ENCODE peak calls at places on chromosome 14, in eight cellular contexts. One of them, this sample, is unnamed.

GRCh38 chr14:76917158-76917596 is 91.0 kb downstream of the LRRC74A start:
- DNase-seq in AG04450: no peak
- DNase-seq in Peyer's patch: peak
- DNase-seq in right lobe of liver: no peak
- DNase-seq in fibroblast of pulmonary artery: peak
- DNase-seq in brain microvascular endothelial cell: peak
- DNase-seq in heart left ventricle: peak
- DNase-seq in cardiac muscle cell: peak
- DNase-seq in this sample: peak

GRCh38 chr14:96592591-96593388 is 90.6 kb downstream of the PAPOLA start:
- DNase-seq in heart left ventricle: peak
- DNase-seq in Peyer's patch: peak
- DNase-seq in fibroblast of pulmonary artery: peak
- DNase-seq in brain microvascular endothelial cell: no peak
- DNase-seq in cardiac muscle cell: peak
- DNase-seq in AG04450: no peak
- DNase-seq in right lobe of liver: peak
- DNase-seq in this sample: peak

GRCh38 chr14:23571701-23572523 is 4.3 kb upstream of the AP1G2 start:
- DNase-seq in cardiac muscle cell: no peak
- DNase-seq in Peyer's patch: no peak
- DNase-seq in fibroblast of pulmonary artery: no peak
- DNase-seq in heart left ventricle: no peak
- DNase-seq in brain microvascular endothelial cell: no peak
- DNase-seq in AG04450: no peak
- DNase-seq in right lobe of liver: no peak
- DNase-seq in this sample: no peak

GRCh38 chr14:83826838-83827237 is 1703.1 kb upstream of the FLRT2 start:
- DNase-seq in cardiac muscle cell: no peak
- DNase-seq in AG04450: no peak
- DNase-seq in brain microvascular endothelial cell: peak
- DNase-seq in fibroblast of pulmonary artery: peak
- DNase-seq in Peyer's patch: no peak
- DNase-seq in right lobe of liver: no peak
- DNase-seq in heart left ventricle: no peak
- DNase-seq in this sample: peak

GRCh38 chr14:100404419-100404818 is 81.3 kb downstream of the SLC25A47 start:
- DNase-seq in Peyer's patch: no peak
- DNase-seq in brain microvascular endothelial cell: no peak
- DNase-seq in heart left ventricle: no peak
- DNase-seq in fibroblast of pulmonary artery: no peak
- DNase-seq in right lobe of liver: no peak
- DNase-seq in cardiac muscle cell: no peak
- DNase-seq in AG04450: no peak
- DNase-seq in this sample: no peak

GRCh38 chr14:100376751-100377171 is 53.6 kb downstream of the SLC25A47 start:
- DNase-seq in cardiac muscle cell: no peak
- DNase-seq in brain microvascular endothelial cell: no peak
- DNase-seq in Peyer's patch: no peak
- DNase-seq in fibroblast of pulmonary artery: no peak
- DNase-seq in AG04450: no peak
- DNase-seq in heart left ventricle: no peak
- DNase-seq in right lobe of liver: no peak
- DNase-seq in this sample: no peak

GRCh38 chr14:31717294-31718085 is 156.3 kb downstream of the NUBPL start:
- DNase-seq in heart left ventricle: no peak
- DNase-seq in brain microvascular endothelial cell: no peak
- DNase-seq in fibroblast of pulmonary artery: peak
- DNase-seq in Peyer's patch: no peak
- DNase-seq in right lobe of liver: no peak
- DNase-seq in AG04450: no peak
- DNase-seq in cardiac muscle cell: no peak
- DNase-seq in this sample: peak

GRCh38 chr14:71119075-71119474 is 211.8 kb downstream of the PCNX1 start:
- DNase-seq in right lobe of liver: no peak
- DNase-seq in cardiac muscle cell: no peak
- DNase-seq in brain microvascular endothelial cell: peak
- DNase-seq in heart left ventricle: no peak
- DNase-seq in fibroblast of pulmonary artery: peak
- DNase-seq in Peyer's patch: no peak
- DNase-seq in AG04450: no peak
- DNase-seq in this sample: peak

GRCh38 chr14:55715889-55716288 is 135.9 kb downstream of the KTN1 start:
- DNase-seq in Peyer's patch: no peak
- DNase-seq in right lobe of liver: no peak
- DNase-seq in heart left ventricle: peak
- DNase-seq in AG04450: no peak
- DNase-seq in brain microvascular endothelial cell: peak
- DNase-seq in fibroblast of pulmonary artery: peak
- DNase-seq in cardiac muscle cell: no peak
- DNase-seq in this sample: peak

GRCh38 chr14:39946796-39947195 is 514.6 kb upstream of the FBXO33 start:
- DNase-seq in right lobe of liver: no peak
- DNase-seq in heart left ventricle: no peak
- DNase-seq in fibroblast of pulmonary artery: no peak
- DNase-seq in AG04450: no peak
- DNase-seq in brain microvascular endothelial cell: no peak
- DNase-seq in Peyer's patch: no peak
- DNase-seq in cardiac muscle cell: no peak
- DNase-seq in this sample: no peak

GRCh38 chr14:68667313-68667791 is 125.5 kb downstream of the ZFP36L1 start:
- DNase-seq in Peyer's patch: no peak
- DNase-seq in right lobe of liver: no peak
- DNase-seq in fibroblast of pulmonary artery: peak
- DNase-seq in AG04450: no peak
- DNase-seq in brain microvascular endothelial cell: no peak
- DNase-seq in cardiac muscle cell: no peak
- DNase-seq in heart left ventricle: no peak
- DNase-seq in this sample: peak

GRCh38 chr14:41925409-41925808 is 318.7 kb downstream of the LRFN5 start:
- DNase-seq in brain microvascular endothelial cell: no peak
- DNase-seq in right lobe of liver: no peak
- DNase-seq in heart left ventricle: no peak
- DNase-seq in fibroblast of pulmonary artery: peak
- DNase-seq in cardiac muscle cell: peak
- DNase-seq in Peyer's patch: no peak
- DNase-seq in AG04450: no peak
- DNase-seq in this sample: peak

GRCh38 chr14:99430491-99430890 is 50.2 kb downstream of the SETD3 start:
- DNase-seq in AG04450: no peak
- DNase-seq in Peyer's patch: no peak
- DNase-seq in brain microvascular endothelial cell: no peak
- DNase-seq in heart left ventricle: no peak
- DNase-seq in right lobe of liver: no peak
- DNase-seq in fibroblast of pulmonary artery: no peak
- DNase-seq in cardiac muscle cell: peak
- DNase-seq in this sample: peak

GRCh38 chr14:34781242-34781641 is 66.8 kb upstream of the CFL2 start:
- DNase-seq in cardiac muscle cell: no peak
- DNase-seq in right lobe of liver: no peak
- DNase-seq in brain microvascular endothelial cell: peak
- DNase-seq in AG04450: peak
- DNase-seq in fibroblast of pulmonary artery: peak
- DNase-seq in heart left ventricle: no peak
- DNase-seq in Peyer's patch: no peak
- DNase-seq in this sample: peak

DNA sequence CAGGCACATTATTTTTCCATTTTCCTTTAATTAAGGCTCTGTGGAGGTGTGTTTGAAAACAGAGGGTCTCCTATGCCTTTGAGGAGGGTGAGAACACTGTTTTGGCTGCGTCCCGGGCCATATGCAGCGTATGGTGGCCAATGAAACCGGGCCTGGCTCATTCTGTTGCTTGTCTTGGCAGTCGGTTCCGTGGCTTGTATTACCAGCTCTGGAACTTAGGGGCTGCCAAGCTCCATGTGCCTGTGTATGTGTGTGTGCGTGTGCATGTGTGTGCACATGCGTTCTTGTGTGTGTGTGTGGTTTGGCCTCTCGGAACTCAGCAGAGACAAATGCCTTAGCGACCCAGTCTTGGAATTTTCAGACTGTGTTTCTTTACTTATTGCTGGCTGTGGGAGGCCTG is 2.7 kb downstream of the JDP2 start:
- DNase-seq in fibroblast of pulmonary artery: peak
- DNase-seq in right lobe of liver: no peak
- DNase-seq in Peyer's patch: no peak
- DNase-seq in cardiac muscle cell: no peak
- DNase-seq in brain microvascular endothelial cell: no peak
- DNase-seq in heart left ventricle: no peak
- DNase-seq in AG04450: no peak
- DNase-seq in this sample: peak
- TF ChIP-seq CTCF in fibroblast of pulmonary artery: no peak
- TF ChIP-seq CTCF in right lobe of liver: no peak
- TF ChIP-seq CTCF in Peyer's patch: no peak
- TF ChIP-seq CTCF in cardiac muscle cell: no peak
- TF ChIP-seq CTCF in brain microvascular endothelial cell: no peak
- TF ChIP-seq CTCF in heart left ventricle: no peak
- TF ChIP-seq CTCF in AG04450: no peak
- TF ChIP-seq CTCF in this sample: peak

GRCh38 chr14:103932791-103933490 is 4.7 kb downstream of the TDRD9 start:
- DNase-seq in AG04450: no peak
- DNase-seq in cardiac muscle cell: no peak
- DNase-seq in Peyer's patch: no peak
- DNase-seq in heart left ventricle: no peak
- DNase-seq in brain microvascular endothelial cell: no peak
- DNase-seq in fibroblast of pulmonary artery: no peak
- DNase-seq in right lobe of liver: no peak
- DNase-seq in this sample: no peak
- H3K4me3 ChIP-seq in AG04450: no peak
- H3K4me3 ChIP-seq in cardiac muscle cell: no peak
- H3K4me3 ChIP-seq in Peyer's patch: no peak
- H3K4me3 ChIP-seq in heart left ventricle: no peak
- H3K4me3 ChIP-seq in brain microvascular endothelial cell: no peak
- H3K4me3 ChIP-seq in fibroblast of pulmonary artery: no peak
- H3K4me3 ChIP-seq in right lobe of liver: no peak
- H3K4me3 ChIP-seq in this sample: no peak

DNA sequence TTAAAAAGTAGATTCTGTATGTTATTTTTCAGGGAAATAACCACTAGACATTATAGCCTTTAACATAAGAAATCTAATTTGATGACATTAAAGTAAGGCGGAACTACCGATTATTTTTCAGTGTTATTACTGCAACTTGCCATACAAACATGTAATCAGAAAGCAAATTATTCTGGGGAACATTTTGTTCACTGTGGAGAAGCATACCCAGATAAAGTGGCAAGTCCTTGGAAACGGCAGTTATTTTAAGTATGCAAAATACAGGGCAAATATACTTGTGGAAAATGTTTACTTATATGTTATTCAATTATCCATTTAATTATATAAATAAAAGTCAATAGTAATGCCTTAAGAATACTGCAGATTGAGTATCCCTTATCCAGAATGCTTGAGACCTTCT is 71.9 kb downstream of the FERMT2 start:
- DNase-seq in cardiac muscle cell: no peak
- DNase-seq in brain microvascular endothelial cell: no peak
- DNase-seq in right lobe of liver: no peak
- DNase-seq in fibroblast of pulmonary artery: no peak
- DNase-seq in Peyer's patch: no peak
- DNase-seq in AG04450: no peak
- DNase-seq in heart left ventricle: no peak
- DNase-seq in this sample: no peak
- TF ChIP-seq CTCF in cardiac muscle cell: no peak
- TF ChIP-seq CTCF in brain microvascular endothelial cell: no peak
- TF ChIP-seq CTCF in right lobe of liver: no peak
- TF ChIP-seq CTCF in fibroblast of pulmonary artery: no peak
- TF ChIP-seq CTCF in Peyer's patch: no peak
- TF ChIP-seq CTCF in AG04450: no peak
- TF ChIP-seq CTCF in heart left ventricle: no peak
- TF ChIP-seq CTCF in this sample: no peak

GRCh38 chr14:80954771-80955299 is 586 bp upstream of the TSHR start:
- DNase-seq in right lobe of liver: peak
- DNase-seq in AG04450: peak
- DNase-seq in brain microvascular endothelial cell: peak
- DNase-seq in Peyer's patch: peak
- DNase-seq in cardiac muscle cell: peak
- DNase-seq in fibroblast of pulmonary artery: peak
- DNase-seq in heart left ventricle: peak
- DNase-seq in this sample: peak

GRCh38 chr14:80958258-80958657 is 2.8 kb downstream of the TSHR start:
- DNase-seq in AG04450: no peak
- DNase-seq in brain microvascular endothelial cell: no peak
- DNase-seq in heart left ventricle: no peak
- DNase-seq in fibroblast of pulmonary artery: no peak
- DNase-seq in Peyer's patch: no peak
- DNase-seq in cardiac muscle cell: no peak
- DNase-seq in right lobe of liver: no peak
- DNase-seq in this sample: no peak

GRCh38 chr14:80955434-80955939 is at the start of gene TSHR:
- DNase-seq in right lobe of liver: peak
- DNase-seq in Peyer's patch: no peak
- DNase-seq in fibroblast of pulmonary artery: peak
- DNase-seq in heart left ventricle: no peak
- DNase-seq in AG04450: no peak
- DNase-seq in cardiac muscle cell: no peak
- DNase-seq in brain microvascular endothelial cell: no peak
- DNase-seq in this sample: no peak

GRCh38 chr14:80956922-80957321 is 1.5 kb downstream of the TSHR start:
- DNase-seq in AG04450: no peak
- DNase-seq in heart left ventricle: no peak
- DNase-seq in Peyer's patch: no peak
- DNase-seq in cardiac muscle cell: no peak
- DNase-seq in brain microvascular endothelial cell: no peak
- DNase-seq in fibroblast of pulmonary artery: no peak
- DNase-seq in right lobe of liver: no peak
- DNase-seq in this sample: peak

DNA sequence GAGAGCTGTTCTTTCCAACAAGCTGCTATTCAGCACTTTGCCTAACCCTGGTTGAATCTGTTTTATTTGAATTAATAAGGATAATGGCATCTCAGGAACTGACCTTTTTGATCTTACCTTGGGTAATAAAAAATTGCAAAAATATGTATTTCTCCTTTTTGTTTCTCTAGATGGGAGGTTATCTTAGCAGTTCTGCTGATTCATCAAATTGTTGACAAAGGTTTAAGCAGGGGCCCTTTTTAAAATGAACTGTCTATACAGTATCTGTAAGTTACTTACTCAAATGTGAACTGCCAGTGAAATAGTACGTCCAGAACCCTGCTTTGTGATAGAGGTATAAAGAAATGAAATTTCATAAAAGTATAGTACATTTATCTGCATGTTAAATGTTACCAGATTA is 684 bp downstream of the TSHR start:
- DNase-seq in brain microvascular endothelial cell: no peak
- DNase-seq in heart left ventricle: no peak
- DNase-seq in right lobe of liver: no peak
- DNase-seq in fibroblast of pulmonary artery: no peak
- DNase-seq in Peyer's patch: no peak
- DNase-seq in AG04450: no peak
- DNase-seq in cardiac muscle cell: no peak
- DNase-seq in this sample: no peak
- H3K4me3 ChIP-seq in brain microvascular endothelial cell: no peak
- H3K4me3 ChIP-seq in heart left ventricle: no peak
- H3K4me3 ChIP-seq in right lobe of liver: no peak
- H3K4me3 ChIP-seq in fibroblast of pulmonary artery: no peak
- H3K4me3 ChIP-seq in Peyer's patch: no peak
- H3K4me3 ChIP-seq in AG04450: no peak
- H3K4me3 ChIP-seq in cardiac muscle cell: no peak
- H3K4me3 ChIP-seq in this sample: no peak

DNA sequence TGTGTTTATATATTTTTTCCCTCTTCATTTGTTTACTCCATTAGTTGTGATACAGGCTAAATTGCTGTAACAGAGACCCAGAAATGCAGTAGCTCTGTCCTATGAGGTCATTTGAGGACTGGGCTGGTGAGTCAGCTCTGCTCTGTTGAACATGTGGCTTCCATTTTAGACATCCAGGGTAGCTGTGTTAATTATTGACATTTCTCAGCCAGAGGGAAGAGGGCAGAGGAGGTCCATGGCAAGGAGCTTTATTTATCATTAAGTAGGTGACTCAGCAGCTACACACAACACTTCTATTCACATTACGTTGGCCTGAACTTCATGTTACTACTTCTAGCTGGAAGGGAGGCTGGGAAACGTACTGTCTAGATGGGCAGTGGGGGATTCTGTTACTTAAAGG is 85.4 kb downstream of the PTCSC3 start:
- DNase-seq in Peyer's patch: no peak
- DNase-seq in AG04450: peak
- DNase-seq in fibroblast of pulmonary artery: peak
- DNase-seq in brain microvascular endothelial cell: peak
- DNase-seq in heart left ventricle: no peak
- DNase-seq in cardiac muscle cell: no peak
- DNase-seq in right lobe of liver: peak
- DNase-seq in this sample: peak
- TF ChIP-seq CTCF in Peyer's patch: no peak
- TF ChIP-seq CTCF in AG04450: no peak
- TF ChIP-seq CTCF in fibroblast of pulmonary artery: no peak
- TF ChIP-seq CTCF in brain microvascular endothelial cell: no peak
- TF ChIP-seq CTCF in heart left ventricle: no peak
- TF ChIP-seq CTCF in cardiac muscle cell: no peak
- TF ChIP-seq CTCF in right lobe of liver: no peak
- TF ChIP-seq CTCF in this sample: no peak

This sample was measured in choroid plexus epithelial cell.